ENCODE peak calls at places on chromosomes 2 and 18, in five cellular contexts. C is nephron progenitor cell, D is PC-9, I is EL, V is hepatic stellate cell. N is an unnamed sample.

GRCh38 chr2:190069936-190070696 is 7.6 kb upstream of the MSTN start:
- DNase-seq in C (peak), D (peak), I (peak), V (no peak), N (peak)

GRCh38 chr2:3913252-3913651 is 209.9 kb downstream of the DCDC2C start:
- DNase-seq in C (no peak), I (no peak), D (no peak), V (no peak), N (no peak)

GRCh38 chr2:239114119-239114581 is 266.3 kb downstream of the TWIST2 start:
- DNase-seq in C (no peak), V (no peak), I (peak), D (no peak), N (no peak)

GRCh38 chr18:9913151-9913525 is 678 bp upstream of the VAPA start:
- DNase-seq in I (no peak), V (no peak), C (no peak), D (no peak), N (no peak)

GRCh38 chr18:34661464-34662087 is 48.5 kb upstream of the DTNA start:
- DNase-seq in V (peak), D (no peak), C (peak), I (peak), N (no peak)

GRCh38 chr2:172177581-172177980 is 74.9 kb upstream of the DLX2 start:
- DNase-seq in C (no peak), I (no peak), D (no peak), V (no peak), N (no peak)

GRCh38 chr2:179768765-179769164 is 92.6 kb downstream of the ZNF385B start:
- DNase-seq in V (no peak), I (no peak), D (no peak), C (no peak), N (no peak)

GRCh38 chr2:68853035-68853434 is 18.2 kb downstream of the BMP10 start:
- DNase-seq in I (peak), C (no peak), V (peak), D (no peak), N (no peak)

GRCh38 chr18:70454705-70455322 is 166.0 kb downstream of the SOCS6 start:
- DNase-seq in D (peak), I (peak), C (peak), V (peak), N (peak)

GRCh38 chr2:86275384-86275799 is 62.0 kb downstream of the REEP1 start:
- DNase-seq in V (no peak), C (no peak), D (no peak), I (no peak), N (no peak)